ENCODE peak calls at places on chromosomes 1 and 21, in five cellular contexts. One of them, this sample, is unnamed.

GRCh38 chr1:234610061-234610581 is at the start of gene IRF2BP2:
- DNase-seq in non-pigmented ciliary epithelial cell: no peak
- DNase-seq in stimulated activated CD4-positive, alpha-beta T cell treated with anti-CD3 and anti-CD28 coated beads, Interleukin-15, amount 100 ng/mL, for 1 hour: peak
- DNase-seq in Calu3: peak
- DNase-seq in NCI-H345: peak
- DNase-seq in this sample: peak

GRCh38 chr1:115192200-115192767 is 103.0 kb upstream of the TSPAN2 start:
- DNase-seq in stimulated activated CD4-positive, alpha-beta T cell treated with anti-CD3 and anti-CD28 coated beads, Interleukin-15, amount 100 ng/mL, for 1 hour: no peak
- DNase-seq in non-pigmented ciliary epithelial cell: no peak
- DNase-seq in Calu3: no peak
- DNase-seq in NCI-H345: no peak
- DNase-seq in this sample: no peak

GRCh38 chr1:55547441-55547840 is 332.3 kb upstream of the USP24 start:
- DNase-seq in Calu3: no peak
- DNase-seq in stimulated activated CD4-positive, alpha-beta T cell treated with anti-CD3 and anti-CD28 coated beads, Interleukin-15, amount 100 ng/mL, for 1 hour: no peak
- DNase-seq in NCI-H345: no peak
- DNase-seq in non-pigmented ciliary epithelial cell: no peak
- DNase-seq in this sample: no peak

GRCh38 chr1:47663286-47663685 is 225.4 kb downstream of the FOXD2 start:
- DNase-seq in stimulated activated CD4-positive, alpha-beta T cell treated with anti-CD3 and anti-CD28 coated beads, Interleukin-15, amount 100 ng/mL, for 1 hour: no peak
- DNase-seq in non-pigmented ciliary epithelial cell: no peak
- DNase-seq in Calu3: no peak
- DNase-seq in NCI-H345: no peak
- DNase-seq in this sample: no peak

GRCh38 chr1:56806804-56807203 is 12.4 kb downstream of the FYB2 start:
- DNase-seq in NCI-H345: no peak
- DNase-seq in non-pigmented ciliary epithelial cell: no peak
- DNase-seq in stimulated activated CD4-positive, alpha-beta T cell treated with anti-CD3 and anti-CD28 coated beads, Interleukin-15, amount 100 ng/mL, for 1 hour: no peak
- DNase-seq in Calu3: no peak
- DNase-seq in this sample: no peak

GRCh38 chr1:77267035-77267434 is 14.8 kb upstream of the AK5 start:
- DNase-seq in NCI-H345: no peak
- DNase-seq in Calu3: no peak
- DNase-seq in non-pigmented ciliary epithelial cell: no peak
- DNase-seq in stimulated activated CD4-positive, alpha-beta T cell treated with anti-CD3 and anti-CD28 coated beads, Interleukin-15, amount 100 ng/mL, for 1 hour: no peak
- DNase-seq in this sample: no peak

GRCh38 chr1:195664628-195665027 is 943.6 kb downstream of the KCNT2 start:
- DNase-seq in stimulated activated CD4-positive, alpha-beta T cell treated with anti-CD3 and anti-CD28 coated beads, Interleukin-15, amount 100 ng/mL, for 1 hour: no peak
- DNase-seq in NCI-H345: no peak
- DNase-seq in non-pigmented ciliary epithelial cell: no peak
- DNase-seq in Calu3: peak
- DNase-seq in this sample: no peak

GRCh38 chr1:25500694-25501093 is 42.7 kb upstream of the LDLRAP1 start:
- DNase-seq in Calu3: no peak
- DNase-seq in stimulated activated CD4-positive, alpha-beta T cell treated with anti-CD3 and anti-CD28 coated beads, Interleukin-15, amount 100 ng/mL, for 1 hour: no peak
- DNase-seq in non-pigmented ciliary epithelial cell: no peak
- DNase-seq in NCI-H345: no peak
- DNase-seq in this sample: no peak

GRCh38 chr1:117600966-117601365 is 4.9 kb upstream of the TENT5C start:
- DNase-seq in Calu3: no peak
- DNase-seq in non-pigmented ciliary epithelial cell: no peak
- DNase-seq in NCI-H345: no peak
- DNase-seq in stimulated activated CD4-positive, alpha-beta T cell treated with anti-CD3 and anti-CD28 coated beads, Interleukin-15, amount 100 ng/mL, for 1 hour: no peak
- DNase-seq in this sample: no peak

GRCh38 chr1:28594661-28595411 is 2.8 kb downstream of the RAB42 start:
- DNase-seq in Calu3: no peak
- DNase-seq in NCI-H345: no peak
- DNase-seq in stimulated activated CD4-positive, alpha-beta T cell treated with anti-CD3 and anti-CD28 coated beads, Interleukin-15, amount 100 ng/mL, for 1 hour: no peak
- DNase-seq in non-pigmented ciliary epithelial cell: no peak
- DNase-seq in this sample: no peak

GRCh38 chr1:225596736-225597135 is 56.2 kb downstream of the ENAH start:
- DNase-seq in Calu3: no peak
- DNase-seq in non-pigmented ciliary epithelial cell: no peak
- DNase-seq in stimulated activated CD4-positive, alpha-beta T cell treated with anti-CD3 and anti-CD28 coated beads, Interleukin-15, amount 100 ng/mL, for 1 hour: no peak
- DNase-seq in NCI-H345: no peak
- DNase-seq in this sample: no peak

GRCh38 chr21:36471254-36471723 is 8.6 kb downstream of the CLDN14 start:
- DNase-seq in NCI-H345: no peak
- DNase-seq in Calu3: peak
- DNase-seq in stimulated activated CD4-positive, alpha-beta T cell treated with anti-CD3 and anti-CD28 coated beads, Interleukin-15, amount 100 ng/mL, for 1 hour: no peak
- DNase-seq in non-pigmented ciliary epithelial cell: no peak
- DNase-seq in this sample: no peak

GRCh38 chr21:28832013-28832714 is 160.5 kb downstream of the LTN1 start:
- DNase-seq in stimulated activated CD4-positive, alpha-beta T cell treated with anti-CD3 and anti-CD28 coated beads, Interleukin-15, amount 100 ng/mL, for 1 hour: no peak
- DNase-seq in NCI-H345: no peak
- DNase-seq in Calu3: peak
- DNase-seq in non-pigmented ciliary epithelial cell: peak
- DNase-seq in this sample: no peak

GRCh38 chr1:186985889-186986491 is 157.2 kb downstream of the PLA2G4A start:
- DNase-seq in NCI-H345: peak
- DNase-seq in non-pigmented ciliary epithelial cell: no peak
- DNase-seq in stimulated activated CD4-positive, alpha-beta T cell treated with anti-CD3 and anti-CD28 coated beads, Interleukin-15, amount 100 ng/mL, for 1 hour: no peak
- DNase-seq in Calu3: peak
- DNase-seq in this sample: peak

GRCh38 chr1:207941664-207942063 is 30.7 kb upstream of the CD34 start:
- DNase-seq in non-pigmented ciliary epithelial cell: no peak
- DNase-seq in stimulated activated CD4-positive, alpha-beta T cell treated with anti-CD3 and anti-CD28 coated beads, Interleukin-15, amount 100 ng/mL, for 1 hour: no peak
- DNase-seq in NCI-H345: no peak
- DNase-seq in Calu3: no peak
- DNase-seq in this sample: no peak

This sample was measured in NCI-H2107.